ENCODE peak calls at places on chromosomes 16 and 17, in four cellular contexts. N is Right ventricle myocardium superior, U is amygdala, X is hypothalamus. G is an unnamed sample.

GRCh38 chr17:5870231-5870953 is 199.8 kb upstream of the WSCD1 start:
- DNase-seq in X (no peak), U (no peak), N (no peak), G (no peak)

GRCh38 chr17:13079010-13079409 is 61.2 kb upstream of the ELAC2 start:
- DNase-seq in X (no peak), U (no peak), N (no peak), G (no peak)

GRCh38 chr17:21368545-21369246 is 7.5 kb upstream of the KCNJ12 start:
- DNase-seq in U (no peak), N (no peak), X (no peak), G (no peak)

GRCh38 chr17:49497147-49498036 is 2.3 kb downstream of the NGFR start:
- DNase-seq in U (no peak), X (no peak), N (peak; percentile 82), G (no peak)

GRCh38 chr17:64373722-64374121 is 16.9 kb downstream of the PECAM1 start:
- DNase-seq in U (no peak), N (no peak), X (no peak), G (no peak)

GRCh38 chr16:20255002-20255401 is 72.3 kb downstream of the GP2 start:
- DNase-seq in X (no peak), U (no peak), N (no peak), G (no peak)

GRCh38 chr17:72726936-72727335 is 365.6 kb downstream of the SLC39A11 start:
- DNase-seq in U (no peak), N (no peak), X (no peak), G (no peak)

GRCh38 chr16:9362050-9362449 is 270.6 kb downstream of the HAPSTR1 start:
- DNase-seq in U (no peak), X (no peak), N (no peak), G (no peak)

GRCh38 chr17:10125761-10126553 is 72.4 kb downstream of the GAS7 start:
- DNase-seq in U (no peak), N (no peak), X (no peak), G (no peak)

GRCh38 chr16:89360760-89361435 is 129.5 kb downstream of the ANKRD11 start:
- DNase-seq in X (no peak), N (no peak), U (no peak), G (no peak)

GRCh38 chr16:693364-693763 is 3.2 kb upstream of the WDR24 start:
- DNase-seq in U (no peak), X (no peak), N (no peak), G (no peak)

GRCh38 chr17:3513305-3514035 is 37.7 kb downstream of the ASPA start:
- DNase-seq in X (peak; percentile 37), U (no peak), N (no peak), G (no peak)

GRCh38 chr17:4673986-4674770 is 29.8 kb downstream of the PELP1 start:
- DNase-seq in X (no peak), N (no peak), U (no peak), G (no peak)

GRCh38 chr17:7745748-7746470 is 28.4 kb downstream of the DNAH2 start:
- DNase-seq in U (no peak), N (no peak), X (no peak), G (no peak)

GRCh38 chr16:35146031-35146710 is 1686.8 kb downstream of the TP53TG3F start:
- DNase-seq in X (no peak), N (peak; percentile 34), U (no peak), G (no peak)

GRCh38 chr17:76947771-76948170 is 79.6 kb downstream of the MGAT5B start:
- DNase-seq in X (no peak), U (no peak), N (no peak), G (no peak)

GRCh38 chr17:42853004-42853403 is 2.0 kb downstream of the AOC3 start:
- DNase-seq in N (no peak), X (no peak), U (no peak), G (no peak)

GRCh38 chr16:56422896-56423441 is 2.4 kb downstream of the AMFR start:
- DNase-seq in N (no peak), X (no peak), U (no peak), G (no peak)

GRCh38 chr16:53103811-53104210 is 49.0 kb downstream of the CHD9 start:
- DNase-seq in X (no peak), N (no peak), U (no peak), G (no peak)

GRCh38 chr16:55760665-55761035 is 72.2 kb downstream of the CES1 start:
- DNase-seq in N (peak; percentile 80), U (no peak), X (no peak), G (no peak)

GRCh38 chr17:44362964-44363612 is 565 bp downstream of the FAM171A2 start:
- DNase-seq in X (peak; percentile 28), N (no peak), U (no peak), G (no peak)

GRCh38 chr17:29116652-29117439 is 63.4 kb downstream of the MYO18A start:
- DNase-seq in X (peak; percentile 56), U (peak; percentile 50), N (peak; percentile 91), G (peak; percentile 58)

G was measured in occipital lobe.